ENCODE peak calls at places on chromosomes 7 and 10, in seven cellular contexts. M, D, W, B, U, Y and I are unnamed samples.

GRCh38 chr10:80253266-80253962 is 36.0 kb downstream of the MAT1A start:
- DNase-seq in M (no peak), D (no peak), W (no peak), B (no peak), U (no peak), Y (no peak), I (no peak)

GRCh38 chr10:970311-971149 is 17.7 kb upstream of the GTPBP4 start:
- DNase-seq in M (peak), D (no peak), W (peak), B (no peak), U (no peak), Y (no peak), I (peak)

GRCh38 chr10:24303522-24304310 is 94.8 kb downstream of the KIAA1217 start:
- DNase-seq in M (no peak), D (no peak), W (no peak), B (no peak), U (no peak), Y (no peak), I (no peak)

GRCh38 chr7:68041559-68041958 is 1044.9 kb downstream of the TYW1 start:
- DNase-seq in M (no peak), D (no peak), W (no peak), B (no peak), U (no peak), Y (no peak), I (no peak)

GRCh38 chr7:106126170-106126938 is 14.2 kb upstream of the SYPL1 start:
- DNase-seq in M (peak), D (peak), W (no peak), B (no peak), U (no peak), Y (peak), I (no peak)

GRCh38 chr7:31133497-31133896 is 81.4 kb downstream of the ADCYAP1R1 start:
- DNase-seq in M (no peak), D (no peak), W (no peak), B (no peak), U (no peak), Y (no peak), I (no peak)

GRCh38 chr7:99969298-99969697 is 6.5 kb downstream of the AZGP1 start:
- DNase-seq in M (no peak), D (no peak), W (no peak), B (no peak), U (no peak), Y (no peak), I (no peak)

GRCh38 chr10:62083868-62084267 is 182.4 kb downstream of the ARID5B start:
- DNase-seq in M (peak), D (peak), W (peak), B (no peak), U (no peak), Y (peak), I (no peak)

GRCh38 chr10:119449760-119450461 is 92.6 kb downstream of the RGS10 start:
- DNase-seq in M (peak), D (peak), W (no peak), B (no peak), U (peak), Y (peak), I (no peak)

GRCh38 chr7:1010226-1010625 is 27.2 kb downstream of the CYP2W1 start:
- DNase-seq in M (no peak), D (no peak), W (no peak), B (no peak), U (no peak), Y (no peak), I (no peak)

GRCh38 chr7:131574741-131575140 is 18.3 kb upstream of the PODXL start:
- DNase-seq in M (peak), D (no peak), W (no peak), B (no peak), U (no peak), Y (no peak), I (no peak)

GRCh38 chr7:149477494-149478443 is 16.9 kb upstream of the ZNF777 start:
- DNase-seq in M (no peak), D (no peak), W (no peak), B (peak), U (no peak), Y (no peak), I (no peak)

GRCh38 chr7:138755831-138756590 is 41.8 kb upstream of the TMEM213 start:
- DNase-seq in M (no peak), D (peak), W (no peak), B (no peak), U (no peak), Y (no peak), I (no peak)

GRCh38 chr7:5419523-5420107 is 4.0 kb downstream of the TNRC18 start:
- DNase-seq in M (no peak), D (peak), W (no peak), B (peak), U (no peak), Y (peak), I (no peak)

GRCh38 chr7:13874783-13875182 is 114.7 kb downstream of the ETV1 start:
- DNase-seq in M (peak), D (peak), W (no peak), B (no peak), U (no peak), Y (no peak), I (peak)

GRCh38 chr7:108030536-108030935 is 27.6 kb upstream of the LAMB1 start:
- DNase-seq in M (peak), D (peak), W (no peak), B (no peak), U (no peak), Y (no peak), I (no peak)

GRCh38 chr10:59748834-59749233 is 4.4 kb downstream of the MRLN start:
- DNase-seq in M (no peak), D (peak), W (peak), B (no peak), U (no peak), Y (no peak), I (no peak)

GRCh38 chr7:40572810-40573470 is 438.1 kb downstream of the SUGCT start:
- DNase-seq in M (peak), D (no peak), W (no peak), B (no peak), U (no peak), Y (no peak), I (no peak)

GRCh38 chr7:35003679-35004278 is 33.5 kb downstream of the DPY19L1 start:
- DNase-seq in M (peak), D (peak), W (peak), B (no peak), U (no peak), Y (peak), I (peak)

GRCh38 chr7:141891338-141891737 is 24.9 kb upstream of the OR9A4 start:
- DNase-seq in M (no peak), D (no peak), W (no peak), B (no peak), U (no peak), Y (no peak), I (no peak)

GRCh38 chr10:7818295-7819125 is at the start of gene TAF3:
- DNase-seq in M (peak), D (peak), W (peak), B (peak), U (peak), Y (peak), I (peak)

GRCh38 chr10:103870503-103870902 is 15.1 kb upstream of the SH3PXD2A start:
- DNase-seq in M (no peak), D (peak), W (no peak), B (peak), U (peak), Y (peak), I (no peak)

GRCh38 chr10:13238271-13239077 is 4.3 kb upstream of the UCMA start:
- DNase-seq in M (no peak), D (no peak), W (no peak), B (no peak), U (no peak), Y (no peak), I (no peak)

GRCh38 chr10:78299861-78300453 is 266.3 kb downstream of the RPS24 start:
- DNase-seq in M (no peak), D (no peak), W (no peak), B (no peak), U (no peak), Y (no peak), I (no peak)

GRCh38 chr7:43449577-43449976 is 133.3 kb upstream of the STK17A start:
- DNase-seq in M (no peak), D (no peak), W (no peak), B (no peak), U (no peak), Y (no peak), I (no peak)

GRCh38 chr7:140230862-140231778 is 54.3 kb upstream of the KDM7A start:
- DNase-seq in M (peak), D (peak), W (peak), B (peak), U (peak), Y (no peak), I (no peak)

GRCh38 chr7:7228967-7229366 is 46.6 kb downstream of the C1GALT1 start:
- DNase-seq in M (no peak), D (no peak), W (no peak), B (no peak), U (no peak), Y (no peak), I (no peak)

GRCh38 chr7:141754939-141755338 is 9.0 kb upstream of the TAS2R3 start:
- DNase-seq in M (no peak), D (peak), W (peak), B (peak), U (no peak), Y (no peak), I (no peak)

GRCh38 chr7:53351681-53352080 is 316.2 kb downstream of the POM121L12 start:
- DNase-seq in M (no peak), D (no peak), W (no peak), B (no peak), U (no peak), Y (no peak), I (no peak)

GRCh38 chr7:134548877-134549276 is at the start of gene AKR1B15:
- DNase-seq in M (no peak), D (peak), W (no peak), B (no peak), U (no peak), Y (peak), I (no peak)

GRCh38 chr7:17651926-17652385 is 288.3 kb downstream of the SNX13 start:
- DNase-seq in M (peak), D (peak), W (peak), B (no peak), U (no peak), Y (no peak), I (no peak)

GRCh38 chr7:45657136-45657889 is 83.1 kb downstream of the ADCY1 start:
- DNase-seq in M (no peak), D (no peak), W (no peak), B (no peak), U (no peak), Y (no peak), I (no peak)

GRCh38 chr10:86262671-86263165 is 103.9 kb downstream of the GRID1 start:
- DNase-seq in M (no peak), D (no peak), W (no peak), B (peak), U (no peak), Y (no peak), I (no peak)

GRCh38 chr10:96834121-96834520 is 2.0 kb downstream of the LCOR start:
- DNase-seq in M (no peak), D (no peak), W (peak), B (no peak), U (no peak), Y (no peak), I (no peak)
- H3K4me3 ChIP-seq in M (peak), D (peak), W (peak), B (peak), U (peak), Y (peak), I (peak)

GRCh38 chr10:44032216-44032615 is 352.7 kb downstream of the CXCL12 start:
- DNase-seq in M (no peak), D (no peak), W (no peak), B (no peak), U (no peak), Y (no peak), I (no peak)
- H3K4me3 ChIP-seq in M (no peak), D (no peak), W (no peak), B (no peak), U (no peak), Y (no peak), I (no peak)

GRCh38 chr10:101441539-101442455 is 87.8 kb downstream of the BTRC start:
- DNase-seq in M (peak), D (peak), W (peak), B (peak), U (no peak), Y (peak), I (peak)
- H3K4me3 ChIP-seq in M (no peak), D (no peak), W (no peak), B (no peak), U (no peak), Y (no peak), I (no peak)

DNA sequence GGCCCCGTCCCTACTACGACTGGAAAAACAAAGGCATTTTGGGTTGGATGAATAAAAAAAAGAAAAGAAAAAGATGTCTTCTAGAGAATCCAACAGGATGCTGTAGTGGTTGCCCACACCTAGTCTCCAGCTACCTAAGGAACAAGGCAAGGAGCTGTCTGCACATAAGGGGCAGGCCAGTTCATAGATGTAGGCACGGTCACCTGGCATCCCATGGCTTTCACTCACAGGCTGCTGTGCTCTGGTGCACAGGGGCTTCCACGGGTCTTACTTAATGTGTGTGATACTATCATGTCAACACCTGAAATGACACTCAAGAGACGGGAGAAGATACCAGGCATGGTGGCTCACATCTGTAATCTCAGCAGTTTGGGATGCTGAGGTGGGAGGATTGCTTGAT is 978 bp downstream of the KCTD7 start:
- DNase-seq in M (no peak), D (no peak), W (no peak), B (no peak), U (no peak), Y (no peak), I (no peak)
- H3K4me3 ChIP-seq in M (peak), D (peak), W (peak), B (peak), U (peak), Y (peak), I (peak)

GRCh38 chr7:155386608-155387007 is 71.3 kb upstream of the EN2 start:
- DNase-seq in M (no peak), D (no peak), W (no peak), B (no peak), U (no peak), Y (no peak), I (no peak)

GRCh38 chr7:155382802-155383171 is 75.1 kb upstream of the EN2 start:
- DNase-seq in M (no peak), D (no peak), W (no peak), B (no peak), U (no peak), Y (no peak), I (no peak)

GRCh38 chr7:155383756-155384491 is 74.0 kb upstream of the EN2 start:
- DNase-seq in M (no peak), D (no peak), W (no peak), B (no peak), U (no peak), Y (no peak), I (no peak)

GRCh38 chr7:155387066-155387620 is 70.8 kb upstream of the EN2 start:
- DNase-seq in M (no peak), D (no peak), W (no peak), B (no peak), U (no peak), Y (no peak), I (no peak)

DNA sequence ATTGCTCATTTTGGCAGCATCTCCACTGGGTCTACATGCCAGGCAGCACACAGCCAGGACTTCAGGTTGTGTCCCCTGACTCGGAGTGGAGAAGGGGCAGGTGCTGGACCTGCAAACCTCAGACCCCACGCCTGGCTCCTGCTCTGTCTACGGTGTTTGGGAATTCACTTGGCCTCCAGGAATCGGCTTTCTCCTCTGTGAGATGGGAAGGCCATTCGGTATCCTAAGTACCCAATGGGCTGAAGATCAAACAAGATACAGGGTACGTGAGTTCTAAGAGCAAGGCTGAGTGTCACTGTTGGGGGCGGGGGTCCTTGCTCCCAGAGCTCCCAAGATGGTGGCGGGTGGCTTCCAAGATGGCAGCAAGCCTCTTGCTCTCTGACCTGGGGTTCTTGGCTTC is 73.2 kb upstream of the EN2 start:
- DNase-seq in M (no peak), D (no peak), W (no peak), B (no peak), U (no peak), Y (no peak), I (no peak)
- H3K4me3 ChIP-seq in M (no peak), D (no peak), W (no peak), B (no peak), U (no peak), Y (no peak), I (no peak)